ENCODE peak calls at places on chromosomes 16 and 17, in six cellular contexts. W, G, F, V, I and C are unnamed samples. For H3K9me3, the result is how much of the 10 kb centered on the place peaks cover.

GRCh38 chr17:61414141-61414935 is 14.7 kb downstream of the TBX2 start:
- DNase-seq in I (peak), G (no peak), W (no peak), V (no peak), F (peak), C (no peak)

GRCh38 chr17:44353656-44354331 is 8.7 kb downstream of the GRN start:
- DNase-seq in V (no peak), W (no peak), F (peak), G (no peak), I (peak), C (no peak)

GRCh38 chr17:78374631-78375274 is 3.7 kb upstream of the PGS1 start:
- DNase-seq in W (peak), I (no peak), F (peak), G (no peak), V (peak), C (no peak)

GRCh38 chr17:32136856-32137255 is 5.4 kb upstream of the RHOT1 start:
- DNase-seq in W (no peak), I (no peak), G (no peak), F (no peak), V (no peak), C (peak)

GRCh38 chr17:40935624-40936023 is 1.8 kb downstream of the KRT23 start:
- DNase-seq in F (no peak), W (peak), I (no peak), G (no peak), V (no peak), C (no peak)

GRCh38 chr16:84259691-84260090 is 19.9 kb upstream of the KCNG4 start:
- DNase-seq in G (no peak), V (no peak), I (no peak), F (no peak), W (no peak), C (no peak)

GRCh38 chr16:89847930-89848297 is 19.6 kb downstream of the SPIRE2 start:
- DNase-seq in W (no peak), I (no peak), F (no peak), V (no peak), G (no peak), C (no peak)

GRCh38 chr16:82252582-82252981 is 82.6 kb upstream of the MPHOSPH6 start:
- DNase-seq in W (no peak), V (no peak), F (no peak), G (no peak), I (no peak), C (no peak)

GRCh38 chr16:89009343-89010209 is 32.6 kb upstream of the CBFA2T3 start:
- DNase-seq in F (peak), I (peak), V (peak), W (no peak), G (no peak), C (peak)

GRCh38 chr16:31072540-31073072 is 1.4 kb downstream of the ZNF668 start:
- DNase-seq in F (peak), V (peak), G (no peak), I (peak), W (peak), C (no peak)

GRCh38 chr16:67241008-67241900 is 6.0 kb downstream of the FHOD1 start:
- DNase-seq in G (no peak), V (no peak), I (peak), W (peak), F (peak), C (peak)

GRCh38 chr17:73722163-73722562 is 77.9 kb upstream of the SDK2 start:
- DNase-seq in G (no peak), W (no peak), V (no peak), I (no peak), F (no peak), C (no peak)

GRCh38 chr17:65892912-65893377 is 299.0 kb downstream of the CEP112 start:
- DNase-seq in F (no peak), I (no peak), V (no peak), W (no peak), G (peak), C (no peak)

GRCh38 chr16:53761967-53762726 is 58.2 kb downstream of the FTO start:
- DNase-seq in I (no peak), G (no peak), W (no peak), F (no peak), V (no peak), C (no peak)

GRCh38 chr17:21029032-21029431 is 13.8 kb downstream of the USP22 start:
- DNase-seq in W (peak), G (no peak), I (no peak), V (no peak), F (peak), C (no peak)

GRCh38 chr17:44807817-44808155 is 22.3 kb downstream of the GJC1 start:
- DNase-seq in I (no peak), W (no peak), V (no peak), F (no peak), G (no peak), C (no peak)

GRCh38 chr17:67982034-67982640 is 14.1 kb downstream of the C17orf58 start:
- DNase-seq in W (no peak), G (no peak), F (no peak), I (no peak), V (no peak), C (no peak)

GRCh38 chr17:4565209-4566141 is 5.1 kb upstream of the GGT6 start:
- DNase-seq in W (peak), I (peak), G (no peak), V (peak), F (peak), C (peak)

GRCh38 chr16:49528035-49528434 is 154.4 kb downstream of the C16orf78 start:
- DNase-seq in I (no peak), G (no peak), W (no peak), F (no peak), V (no peak), C (no peak)

GRCh38 chr17:5078106-5079028 is at the start of gene ZFP3:
- DNase-seq in I (no peak), F (peak), G (peak), V (no peak), W (peak), C (peak)

GRCh38 chr17:21095735-21096134 is 31.0 kb upstream of the DHRS7B start:
- DNase-seq in F (peak), G (no peak), V (no peak), W (no peak), I (no peak), C (no peak)

GRCh38 chr16:56576585-56577299 is 11.9 kb downstream of the MT4 start:
- DNase-seq in I (peak), V (peak), F (peak), W (peak), G (peak), C (peak)

GRCh38 chr17:31388770-31389672 is 2.5 kb upstream of the RAB11FIP4 start:
- DNase-seq in W (no peak), G (no peak), I (peak), V (no peak), F (peak), C (no peak)

GRCh38 chr17:29760279-29760721 is 137.6 kb upstream of the CORO6 start:
- DNase-seq in I (no peak), V (no peak), F (no peak), W (peak), G (peak), C (no peak)

GRCh38 chr17:77140878-77141767 is at the start of gene SEC14L1:
- DNase-seq in V (peak), F (peak), W (no peak), G (no peak), I (peak), C (peak)

GRCh38 chr17:43434902-43435319 is 36.1 kb downstream of the ARL4D start:
- DNase-seq in V (no peak), W (no peak), F (no peak), G (no peak), I (no peak), C (no peak)

GRCh38 chr16:8644513-8645140 is 23.1 kb downstream of the METTL22 start:
- DNase-seq in F (no peak), I (no peak), V (no peak), G (no peak), W (no peak), C (no peak)

GRCh38 chr16:74743668-74744299 is 30.8 kb downstream of the FA2H start:
- DNase-seq in G (no peak), I (peak), V (no peak), F (no peak), W (peak), C (peak)

GRCh38 chr16:48014349-48015135 is 141.3 kb downstream of the ABCC12 start:
- DNase-seq in I (no peak), V (peak), W (peak), F (peak), G (no peak), C (no peak)

GRCh38 chr17:60656499-60656898 is 21.2 kb upstream of the BCAS3 start:
- DNase-seq in I (peak), V (no peak), G (no peak), W (no peak), F (no peak), C (no peak)

GRCh38 chr16:4290236-4290830 is 17.5 kb upstream of the TFAP4 start:
- DNase-seq in I (no peak), F (peak), G (no peak), V (no peak), W (peak), C (no peak)

GRCh38 chr17:49193513-49194296 is 16.7 kb downstream of the GNGT2 start:
- DNase-seq in F (peak), V (peak), I (peak), W (peak), G (peak), C (peak)

GRCh38 chr17:17146791-17147406 is 59.2 kb downstream of the PLD6 start:
- DNase-seq in V (no peak), G (no peak), I (no peak), W (no peak), F (peak), C (no peak)

GRCh38 chr17:61647044-61647443 is 56.0 kb upstream of the NACA2 start:
- DNase-seq in I (no peak), V (no peak), F (no peak), W (peak), G (no peak), C (no peak)

GRCh38 chr16:86107190-86107589 is 208.2 kb downstream of the IRF8 start:
- DNase-seq in I (no peak), W (no peak), F (no peak), G (no peak), V (no peak), C (peak)

GRCh38 chr17:28537219-28537610 is 15.2 kb downstream of the UNC119 start:
- DNase-seq in G (no peak), W (no peak), V (no peak), F (no peak), I (no peak), C (no peak)

GRCh38 chr16:14405611-14406537 is 224.2 kb downstream of the PARN start:
- DNase-seq in G (peak), V (peak), W (no peak), I (peak), F (peak), C (no peak)

GRCh38 chr16:70437017-70437581 is 1.8 kb downstream of the ST3GAL2 start:
- DNase-seq in I (peak), G (no peak), V (no peak), F (peak), W (peak), C (peak)

GRCh38 chr17:64173646-64174045 is 43.7 kb upstream of the ERN1 start:
- DNase-seq in V (no peak), I (no peak), G (no peak), W (no peak), F (peak), C (no peak)
- H3K9ac ChIP-seq in V (no peak), I (no peak), G (no peak), W (no peak), F (no peak), C (no peak)

DNA sequence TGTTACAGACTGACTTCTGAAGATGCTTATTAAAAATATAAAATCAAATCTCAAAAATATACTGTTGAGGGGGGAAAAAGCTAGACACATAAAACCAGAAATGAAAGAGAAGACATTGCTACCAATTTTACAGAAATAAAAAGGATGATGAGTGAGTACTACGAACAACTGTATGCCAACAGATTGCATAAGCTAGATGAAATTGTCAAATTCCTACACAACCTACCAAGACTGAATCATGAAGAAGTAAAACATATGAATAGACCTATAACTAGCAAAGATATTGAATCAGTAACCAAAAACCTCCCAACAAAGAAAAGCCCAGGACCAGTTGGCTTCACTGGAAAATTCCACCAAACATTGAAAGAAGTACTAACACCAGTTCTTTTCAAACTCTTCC is 3.5 kb upstream of the CAPNS2 start:
- DNase-seq in G (no peak), I (no peak), F (no peak), V (no peak), W (peak), C (no peak)
- H3K27ac ChIP-seq in G (no peak), I (no peak), F (no peak), V (no peak), W (no peak), C (no peak)

DNA sequence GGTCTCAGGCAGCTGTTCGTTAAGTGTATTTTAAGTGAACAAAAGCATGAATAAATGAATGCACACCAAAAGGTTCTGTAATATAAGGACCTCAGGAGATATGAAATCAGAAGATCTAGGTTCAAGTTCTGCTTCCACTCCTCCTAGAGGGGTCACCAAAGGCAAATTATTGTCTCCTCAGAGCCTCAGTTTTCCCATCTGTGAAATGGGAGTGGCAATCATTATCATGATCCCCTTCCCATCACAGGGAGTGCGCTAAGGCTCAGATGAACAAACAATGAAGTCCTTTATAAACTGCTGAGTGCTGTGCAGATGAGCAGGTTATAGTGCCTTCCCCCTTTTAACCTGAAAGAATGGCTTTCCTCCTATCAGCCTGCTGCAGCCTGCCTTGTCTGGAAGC is 248.3 kb upstream of the C16orf82 start:
- DNase-seq in I (no peak), V (no peak), W (no peak), F (no peak), G (no peak), C (no peak)
- H3K9me3 ChIP-seq in I (under half), V (under half), W (under half), F (under half), G (under half), C (under half)

GRCh38 chr16:482468-483185 is 44.9 kb upstream of the CAPN15 start:
- DNase-seq in V (no peak), G (no peak), F (no peak), I (no peak), W (no peak), C (no peak)
- H3K9ac ChIP-seq in V (peak), G (no peak), F (peak), I (no peak), W (no peak), C (no peak)